ENCODE peak calls at places on chromosomes 1 and 21, in six cellular contexts. N is HL-60; M is A172; F is adrenal gland; S is cardiac muscle cell; U is stimulated activated CD4-positive, alpha-beta T cell treated with anti-CD3 and anti-CD28 coated beads, Interleukin-1b, Interleukin-23, amount 100 ng/mL, for 1 hour. E is an unnamed sample.

GRCh38 chr1:168454211-168454815 is 89.5 kb downstream of the XCL2 start:
- DNase-seq in N (no peak), M (peak; percentile 76), F (no peak), S (no peak), U (no peak), E (no peak)

GRCh38 chr1:113170519-113170918 is 97.5 kb downstream of the LRIG2 start:
- DNase-seq in N (no peak), M (no peak), F (no peak), S (no peak), U (no peak), E (no peak)

GRCh38 chr21:16912075-16912474 is 600.8 kb upstream of the CXADR start:
- DNase-seq in N (no peak), M (peak; percentile 26), F (no peak), S (no peak), U (no peak), E (no peak)

GRCh38 chr1:85137660-85138059 is 63.2 kb downstream of the SYDE2 start:
- DNase-seq in N (no peak), M (no peak), F (peak; percentile 37), S (no peak), U (no peak), E (peak; percentile 83)

GRCh38 chr1:198662821-198663220 is 24.0 kb downstream of the PTPRC start:
- DNase-seq in N (no peak), M (no peak), F (no peak), S (no peak), U (no peak), E (no peak)

GRCh38 chr1:52141513-52142219 is at the start of gene ZFYVE9:
- DNase-seq in N (peak; percentile 67), M (peak; percentile 22), F (peak; percentile 70), S (peak; percentile 94), U (peak; percentile 43), E (peak; percentile 91)

GRCh38 chr21:32733356-32733755 is 5.5 kb upstream of the SYNJ1 start:
- DNase-seq in N (no peak), M (no peak), F (no peak), S (no peak), U (no peak), E (no peak)

GRCh38 chr21:31752352-31752751 is 20.4 kb upstream of the SCAF4 start:
- DNase-seq in N (no peak), M (no peak), F (no peak), S (no peak), U (no peak), E (no peak)

GRCh38 chr1:53575948-53576305 is 116.7 kb downstream of the DMRTB1 start:
- DNase-seq in N (no peak), M (no peak), F (no peak), S (no peak), U (no peak), E (no peak)

GRCh38 chr1:31583995-31584868 is 7.9 kb downstream of the TINAGL1 start:
- DNase-seq in N (no peak), M (no peak), F (peak; percentile 95), S (peak; percentile 83), U (no peak), E (peak; percentile 13)

GRCh38 chr1:111275780-111276433 is 14.7 kb upstream of the CHIA start:
- DNase-seq in N (no peak), M (no peak), F (no peak), S (no peak), U (no peak), E (no peak)

GRCh38 chr1:235093013-235093618 is 35.5 kb downstream of the TOMM20 start:
- DNase-seq in N (peak; percentile 42), M (no peak), F (peak; percentile 55), S (peak; percentile 77), U (no peak), E (peak; percentile 74)

GRCh38 chr1:2383576-2383975 is 7.8 kb downstream of the MORN1 start:
- DNase-seq in N (no peak), M (no peak), F (peak; percentile 12), S (no peak), U (no peak), E (no peak)

GRCh38 chr1:185376840-185377635 is 60.0 kb upstream of the IVNS1ABP start:
- DNase-seq in N (no peak), M (peak; percentile 55), F (no peak), S (no peak), U (no peak), E (no peak)

GRCh38 chr1:24567792-24568388 is 12.0 kb downstream of the NCMAP start:
- DNase-seq in N (no peak), M (no peak), F (no peak), S (no peak), U (no peak), E (no peak)

GRCh38 chr1:149931212-149931805 is 3.7 kb upstream of the SF3B4 start:
- DNase-seq in N (no peak), M (peak; percentile 62), F (no peak), S (no peak), U (no peak), E (no peak)

GRCh38 chr21:17925900-17926299 is 106.7 kb upstream of the C21orf91 start:
- DNase-seq in N (no peak), M (no peak), F (peak; percentile 20), S (peak; percentile 21), U (no peak), E (no peak)

GRCh38 chr1:165928075-165928731 is 100.8 kb downstream of the UCK2 start:
- DNase-seq in N (peak; percentile 38), M (peak; percentile 57), F (peak; percentile 33), S (peak; percentile 46), U (peak; percentile 14), E (peak; percentile 66)

GRCh38 chr1:234597894-234598293 is 12.1 kb downstream of the IRF2BP2 start:
- DNase-seq in N (peak; percentile 76), M (peak; percentile 63), F (peak; percentile 58), S (no peak), U (peak; percentile 32), E (peak; percentile 66)

GRCh38 chr1:231841616-231842344 is 215.2 kb downstream of the DISC1 start:
- DNase-seq in N (no peak), M (peak; percentile 56), F (no peak), S (no peak), U (no peak), E (no peak)

GRCh38 chr1:15122331-15122730 is 31.2 kb upstream of the TMEM51 start:
- DNase-seq in N (no peak), M (no peak), F (no peak), S (no peak), U (no peak), E (no peak)

GRCh38 chr1:92329356-92330129 is 30.7 kb downstream of the RPAP2 start:
- DNase-seq in N (no peak), M (peak; percentile 2), F (no peak), S (no peak), U (no peak), E (no peak)

GRCh38 chr1:36814774-36815173 is 219.5 kb downstream of the GRIK3 start:
- DNase-seq in N (no peak), M (no peak), F (no peak), S (no peak), U (no peak), E (no peak)

GRCh38 chr1:201563406-201563780 is 24.5 kb downstream of the NAV1 start:
- DNase-seq in N (no peak), M (no peak), F (no peak), S (no peak), U (no peak), E (no peak)

GRCh38 chr21:40507978-40508377 is 339.0 kb downstream of the DSCAM start:
- DNase-seq in N (no peak), M (no peak), F (no peak), S (no peak), U (no peak), E (no peak)

E was measured in D341Med.